ENCODE peak calls at places on chromosome 22, in ten cellular contexts. X is neural crest cell, I is cardiac muscle cell, M is fibroblast of mammary gland, Z is heart right ventricle, L is sigmoid colon, T is foreskin fibroblast, U is GM13976, H is psoas muscle, Y is GM13977. W is an unnamed sample.

GRCh38 chr22:49553076-49553475 is 274.6 kb downstream of the BRD1 start:
- DNase-seq in X (no peak), I (no peak), M (no peak), Z (no peak), L (peak), T (no peak), U (no peak), H (no peak), Y (no peak), W (no peak)

GRCh38 chr22:38638216-38638615 is 18.0 kb downstream of the FAM227A start:
- DNase-seq in X (no peak), I (peak), M (no peak), Z (no peak), L (no peak), T (no peak), U (no peak), H (no peak), Y (no peak), W (no peak)

GRCh38 chr22:42376721-42377177 is 55.5 kb downstream of the NFAM1 start:
- DNase-seq in X (peak), I (peak), M (peak), Z (peak), L (peak), T (peak), U (no peak), H (peak), Y (no peak), W (no peak)

GRCh38 chr22:47192651-47193437 is 430.4 kb downstream of the TBC1D22A start:
- DNase-seq in X (no peak), I (no peak), M (no peak), Z (no peak), L (peak), T (no peak), U (no peak), H (no peak), Y (no peak), W (peak)

GRCh38 chr22:25002241-25002985 is 49.9 kb downstream of the KIAA1671 start:
- DNase-seq in X (no peak), I (no peak), M (no peak), Z (no peak), L (no peak), T (no peak), U (no peak), H (no peak), Y (no peak), W (no peak)

GRCh38 chr22:28146401-28147304 is 227.6 kb upstream of the PITPNB start:
- DNase-seq in X (no peak), I (no peak), M (peak), Z (no peak), L (no peak), T (peak), U (no peak), H (no peak), Y (no peak), W (no peak)

GRCh38 chr22:26127126-26127525 is 42.1 kb upstream of the SEZ6L start:
- DNase-seq in X (no peak), I (no peak), M (no peak), Z (no peak), L (no peak), T (no peak), U (no peak), H (no peak), Y (no peak), W (no peak)

GRCh38 chr22:22245935-22246525 is 1.4 kb downstream of the VPREB1 start:
- DNase-seq in X (no peak), I (no peak), M (no peak), Z (no peak), L (no peak), T (no peak), U (no peak), H (no peak), Y (no peak), W (no peak)

GRCh38 chr22:49959782-49960158 is 802 bp upstream of the PIM3 start:
- DNase-seq in X (no peak), I (no peak), M (peak), Z (peak), L (peak), T (peak), U (no peak), H (peak), Y (no peak), W (no peak)

GRCh38 chr22:45312415-45312814 is 2.7 kb downstream of the FAM118A start:
- DNase-seq in X (no peak), I (no peak), M (no peak), Z (no peak), L (no peak), T (no peak), U (no peak), H (no peak), Y (no peak), W (no peak)

GRCh38 chr22:45308624-45309421 is 911 bp upstream of the FAM118A start:
- DNase-seq in X (no peak), I (no peak), M (no peak), Z (no peak), L (no peak), T (no peak), U (no peak), H (no peak), Y (no peak), W (no peak)

GRCh38 chr22:45310331-45311032 is 748 bp downstream of the FAM118A start:
- DNase-seq in X (no peak), I (no peak), M (no peak), Z (no peak), L (peak), T (no peak), U (no peak), H (no peak), Y (no peak), W (no peak)

GRCh38 chr22:45311033-45311531 is 1.3 kb downstream of the FAM118A start:
- DNase-seq in X (no peak), I (no peak), M (no peak), Z (no peak), L (no peak), T (no peak), U (no peak), H (no peak), Y (no peak), W (no peak)

GRCh38 chr22:45309422-45310227 is at the start of gene FAM118A:
- DNase-seq in X (peak), I (peak), M (peak), Z (peak), L (peak), T (peak), U (peak), H (peak), Y (peak), W (peak)
- TF ChIP-seq CTCF in X (no peak), I (no peak), M (no peak), Z (peak), L (no peak), T (no peak), U (peak), H (no peak), Y (peak), W (no peak)

DNA sequence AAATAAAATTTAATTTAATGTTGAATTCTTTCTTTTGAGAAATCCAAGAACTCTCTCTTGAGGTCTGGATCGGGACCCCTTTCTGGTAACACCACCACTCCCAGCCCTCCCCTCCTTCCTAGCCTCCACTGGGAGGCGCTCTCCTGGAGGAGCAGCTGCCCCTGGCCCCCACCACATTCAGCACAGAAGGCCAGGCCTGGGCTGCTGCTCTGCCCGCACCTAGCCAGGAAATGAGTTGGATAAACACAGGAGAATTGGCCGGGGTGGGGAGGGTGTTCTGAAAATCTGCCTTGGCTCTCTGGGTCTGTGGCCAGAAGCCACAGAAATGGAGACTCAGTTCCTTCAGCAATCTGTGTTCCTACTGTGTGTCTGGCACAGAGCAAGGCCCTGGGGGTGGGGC is 31.2 kb downstream of the C22orf42 start:
- DNase-seq in X (no peak), I (no peak), M (no peak), Z (no peak), L (no peak), T (no peak), U (no peak), H (no peak), Y (no peak), W (no peak)
- TF ChIP-seq CTCF in X (no peak), I (no peak), M (no peak), Z (no peak), L (no peak), T (no peak), U (no peak), H (no peak), Y (peak), W (no peak)

GRCh38 chr22:40818747-40819662 is at the start of gene SLC25A17:
- DNase-seq in X (peak), I (peak), M (peak), Z (peak), L (peak), T (peak), U (peak), H (peak), Y (peak), W (peak)

GRCh38 chr22:40818192-40818746 is 877 bp downstream of the SLC25A17 start:
- DNase-seq in X (no peak), I (no peak), M (no peak), Z (no peak), L (no peak), T (no peak), U (no peak), H (no peak), Y (peak), W (no peak)

GRCh38 chr22:40813912-40814315 is 5.2 kb downstream of the SLC25A17 start:
- DNase-seq in X (no peak), I (no peak), M (no peak), Z (no peak), L (no peak), T (no peak), U (no peak), H (no peak), Y (no peak), W (no peak)

GRCh38 chr22:40817737-40818136 is 1.4 kb downstream of the SLC25A17 start:
- DNase-seq in X (no peak), I (no peak), M (no peak), Z (no peak), L (no peak), T (no peak), U (peak), H (no peak), Y (peak), W (peak)

DNA sequence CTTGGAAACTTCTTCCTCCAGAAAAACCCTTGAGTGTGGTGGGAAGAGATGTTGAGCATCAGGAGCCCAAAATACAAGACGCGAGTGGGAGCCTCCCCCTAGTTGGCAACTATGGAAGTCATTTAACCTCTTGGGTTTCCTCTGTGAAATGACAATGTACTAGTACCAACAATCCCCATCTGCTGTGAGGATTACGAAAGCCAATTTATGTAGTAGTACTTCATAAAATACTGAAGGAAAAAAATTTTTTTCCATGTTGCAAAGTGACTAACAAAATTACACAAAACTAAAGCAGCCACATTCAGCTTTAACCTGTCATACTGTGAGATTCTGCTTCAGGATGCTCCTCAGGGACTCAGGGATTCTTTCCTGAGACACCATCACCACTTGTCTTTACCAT is 595 bp upstream of the SLC25A17 start:
- DNase-seq in X (no peak), I (no peak), M (peak), Z (no peak), L (no peak), T (peak), U (no peak), H (no peak), Y (peak), W (no peak)
- TF ChIP-seq CTCF in X (no peak), I (no peak), M (no peak), Z (no peak), L (no peak), T (no peak), U (no peak), H (no peak), Y (no peak), W (no peak)

GRCh38 chr22:48515571-48516200 is 1312.0 kb downstream of the BRD1 start:
- DNase-seq in X (no peak), I (no peak), M (no peak), Z (no peak), L (no peak), T (no peak), U (no peak), H (no peak), Y (no peak), W (no peak)

GRCh38 chr22:48520207-48520606 is 1307.5 kb downstream of the BRD1 start:
- DNase-seq in X (no peak), I (no peak), M (no peak), Z (no peak), L (no peak), T (no peak), U (no peak), H (no peak), Y (no peak), W (no peak)

GRCh38 chr22:48513929-48514328 is 1313.7 kb downstream of the BRD1 start:
- DNase-seq in X (no peak), I (no peak), M (no peak), Z (no peak), L (no peak), T (no peak), U (no peak), H (no peak), Y (no peak), W (no peak)

GRCh38 chr22:48516571-48516970 is 1311.1 kb downstream of the BRD1 start:
- DNase-seq in X (no peak), I (no peak), M (no peak), Z (no peak), L (no peak), T (no peak), U (no peak), H (no peak), Y (no peak), W (no peak)

DNA sequence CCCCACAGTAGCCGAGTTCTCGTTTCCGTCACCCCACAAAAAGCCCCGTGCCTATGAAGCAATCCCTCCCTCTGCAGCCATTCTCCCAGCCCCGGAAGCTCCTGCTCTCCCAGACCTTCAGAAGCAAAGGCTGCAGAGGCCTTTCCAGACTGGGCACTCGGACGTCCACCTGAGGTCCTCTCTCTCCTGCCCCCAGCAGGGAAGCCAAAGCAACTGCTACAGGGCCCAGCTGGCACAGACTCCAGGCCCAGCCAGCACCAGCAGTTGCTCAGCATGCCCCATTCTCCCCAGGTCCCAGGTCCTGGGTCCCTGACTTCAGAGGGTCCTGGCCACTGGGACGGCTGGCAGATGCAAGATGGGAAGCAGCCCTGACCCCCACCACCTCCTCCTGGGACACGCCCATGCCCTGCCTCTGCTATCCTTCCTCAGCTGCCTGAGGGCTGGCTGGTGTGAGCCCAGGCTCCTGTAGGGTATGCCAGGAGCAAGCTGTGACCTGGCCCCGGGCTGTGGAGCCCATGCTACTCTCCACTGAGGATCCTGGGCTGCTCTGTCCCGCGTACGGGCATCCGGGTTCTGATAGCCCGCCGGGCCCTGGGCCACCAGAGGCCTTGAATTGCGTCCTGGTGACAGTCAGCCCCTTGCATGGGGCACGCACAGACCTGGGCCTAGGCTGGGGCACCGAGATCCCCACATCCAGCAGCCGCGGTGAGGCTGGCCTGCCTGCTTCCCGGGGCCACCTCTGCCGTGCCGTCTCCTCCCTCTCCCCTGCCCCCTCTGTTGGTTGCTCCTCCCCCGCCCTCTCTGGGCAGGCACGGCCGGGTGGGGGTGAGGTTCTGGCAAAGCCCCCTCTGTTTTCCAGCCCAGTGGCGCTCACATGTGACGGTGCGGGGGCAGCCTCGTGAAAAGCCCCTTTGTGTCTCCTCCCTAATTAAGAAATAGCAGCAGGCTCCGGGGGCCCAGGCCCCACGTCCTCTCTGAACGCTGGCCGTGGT is 1310.3 kb downstream of the BRD1 start:
- DNase-seq in X (peak), I (no peak), M (no peak), Z (no peak), L (peak), T (no peak), U (no peak), H (no peak), Y (no peak), W (no peak)
- TF ChIP-seq CTCF in X (no peak), I (no peak), M (no peak), Z (no peak), L (no peak), T (peak), U (no peak), H (no peak), Y (no peak), W (no peak)

DNA sequence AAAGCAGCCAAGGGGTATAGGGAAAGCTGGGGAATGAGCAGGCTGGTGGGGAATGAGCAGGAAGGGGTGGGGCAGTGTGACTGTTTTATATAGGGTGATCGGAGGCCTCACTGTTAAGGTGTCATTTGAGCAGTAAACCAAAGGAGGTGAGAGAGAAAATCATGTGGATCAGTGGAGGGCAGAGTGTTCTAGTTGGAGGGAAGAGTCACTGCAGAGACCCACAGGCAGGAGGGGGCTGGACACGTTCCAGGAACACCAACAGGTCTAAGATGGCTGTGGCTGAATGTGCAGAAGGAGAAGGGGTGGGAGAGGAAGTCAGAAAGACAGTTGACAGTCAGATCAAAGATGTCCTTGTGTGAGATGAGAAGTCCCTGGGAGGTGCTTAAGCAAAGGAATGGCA is 103.8 kb downstream of the ENTHD1 start:
- DNase-seq in X (no peak), I (no peak), M (no peak), Z (no peak), L (no peak), T (no peak), U (no peak), H (no peak), Y (no peak), W (no peak)
- TF ChIP-seq CTCF in X (no peak), I (no peak), M (no peak), Z (no peak), L (no peak), T (no peak), U (no peak), H (no peak), Y (no peak), W (no peak)

DNA sequence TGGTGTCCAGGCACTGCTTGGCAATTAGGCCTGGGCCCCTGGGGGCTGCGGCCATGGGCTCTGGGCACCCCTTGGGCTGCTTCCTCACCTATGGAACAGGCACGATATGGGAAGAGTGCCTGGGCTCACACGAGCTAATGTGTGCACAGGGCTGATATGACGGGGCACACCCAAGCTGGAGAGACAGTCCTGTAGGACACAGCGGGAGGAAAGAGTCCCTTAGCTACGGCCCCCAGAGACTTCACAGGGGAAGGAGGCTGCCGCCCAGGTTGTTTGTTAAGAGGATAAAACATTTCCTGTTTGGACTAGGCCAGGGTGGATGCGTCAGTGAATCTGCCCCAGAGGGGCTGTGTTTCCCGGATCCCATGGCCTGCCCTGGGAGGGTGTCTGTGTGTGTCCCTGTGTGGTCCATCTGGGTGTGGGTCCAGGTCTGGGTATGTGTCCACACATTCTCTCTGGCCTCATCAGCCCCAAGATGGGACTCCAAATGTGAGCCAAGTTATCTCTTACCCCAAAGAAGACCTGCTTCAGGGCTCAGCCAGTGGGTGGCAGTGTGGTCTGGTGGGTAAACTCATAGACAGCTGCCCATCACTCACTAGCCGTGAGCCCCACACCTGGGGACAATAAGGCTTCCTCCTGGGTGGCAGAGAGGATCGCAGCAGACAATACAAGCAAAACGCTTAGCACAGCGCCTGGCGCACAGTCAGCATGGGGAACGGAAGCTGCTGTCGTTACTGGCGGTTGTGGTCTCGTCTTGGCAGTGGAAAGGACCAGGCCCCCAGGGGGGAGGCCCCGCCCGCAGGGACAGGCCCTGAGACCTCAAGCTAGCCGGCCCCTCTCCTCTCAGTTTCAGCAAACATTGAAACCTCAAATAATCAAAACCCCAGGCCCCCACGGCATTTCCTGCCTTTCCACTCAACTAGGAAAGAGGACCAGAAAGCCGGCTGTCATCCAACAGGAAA is 3.2 kb upstream of the EMID1 start:
- DNase-seq in X (no peak), I (no peak), M (peak), Z (peak), L (no peak), T (no peak), U (peak), H (peak), Y (peak), W (peak)
- TF ChIP-seq CTCF in X (peak), I (peak), M (peak), Z (peak), L (no peak), T (peak), U (peak), H (peak), Y (peak), W (peak)

W was measured in GM06990.